ENCODE peak calls at places on chromosomes 3 and 15, in nine cellular contexts. One of them, this sample, is unnamed.

GRCh38 chr15:47194718-47195117 is 522.6 kb upstream of the SEMA6D start:
- DNase-seq in adrenal gland: no peak
- DNase-seq in transverse colon: no peak
- DNase-seq in HepG2: peak
- DNase-seq in ovary: no peak
- DNase-seq in uterus: no peak
- DNase-seq in right lobe of liver: no peak
- DNase-seq in body of pancreas: no peak
- DNase-seq in Peyer's patch: no peak
- DNase-seq in this sample: no peak

GRCh38 chr15:33310481-33311311 is at the start of gene RYR3:
- DNase-seq in adrenal gland: no peak
- DNase-seq in transverse colon: no peak
- DNase-seq in HepG2: no peak
- DNase-seq in ovary: no peak
- DNase-seq in uterus: peak
- DNase-seq in right lobe of liver: no peak
- DNase-seq in body of pancreas: no peak
- DNase-seq in Peyer's patch: no peak
- DNase-seq in this sample: no peak

GRCh38 chr3:184582583-184582982 is 21.0 kb downstream of the EPHB3 start:
- DNase-seq in adrenal gland: peak
- DNase-seq in transverse colon: no peak
- DNase-seq in HepG2: no peak
- DNase-seq in ovary: peak
- DNase-seq in uterus: no peak
- DNase-seq in right lobe of liver: no peak
- DNase-seq in body of pancreas: no peak
- DNase-seq in Peyer's patch: no peak
- DNase-seq in this sample: no peak

GRCh38 chr3:15339786-15340215 is 7.4 kb upstream of the SH3BP5 start:
- DNase-seq in adrenal gland: no peak
- DNase-seq in transverse colon: no peak
- DNase-seq in HepG2: no peak
- DNase-seq in ovary: no peak
- DNase-seq in uterus: no peak
- DNase-seq in right lobe of liver: no peak
- DNase-seq in body of pancreas: no peak
- DNase-seq in Peyer's patch: no peak
- DNase-seq in this sample: no peak

GRCh38 chr15:40893019-40893723 is 1.1 kb upstream of the VPS18 start:
- DNase-seq in adrenal gland: peak
- DNase-seq in transverse colon: no peak
- DNase-seq in HepG2: no peak
- DNase-seq in ovary: peak
- DNase-seq in uterus: no peak
- DNase-seq in right lobe of liver: no peak
- DNase-seq in body of pancreas: no peak
- DNase-seq in Peyer's patch: no peak
- DNase-seq in this sample: no peak

GRCh38 chr15:34109775-34110663 is 8.1 kb downstream of the PGBD4 start:
- DNase-seq in adrenal gland: no peak
- DNase-seq in transverse colon: no peak
- DNase-seq in HepG2: peak
- DNase-seq in ovary: no peak
- DNase-seq in uterus: no peak
- DNase-seq in right lobe of liver: no peak
- DNase-seq in body of pancreas: no peak
- DNase-seq in Peyer's patch: no peak
- DNase-seq in this sample: no peak

GRCh38 chr3:84965141-84965540 is 6.4 kb downstream of the CADM2 start:
- DNase-seq in adrenal gland: no peak
- DNase-seq in transverse colon: no peak
- DNase-seq in HepG2: peak
- DNase-seq in ovary: no peak
- DNase-seq in uterus: no peak
- DNase-seq in right lobe of liver: no peak
- DNase-seq in body of pancreas: no peak
- DNase-seq in Peyer's patch: no peak
- DNase-seq in this sample: no peak

GRCh38 chr3:155190686-155191085 is 102.8 kb downstream of the STRIT1 start:
- DNase-seq in adrenal gland: no peak
- DNase-seq in transverse colon: no peak
- DNase-seq in HepG2: no peak
- DNase-seq in ovary: no peak
- DNase-seq in uterus: no peak
- DNase-seq in right lobe of liver: no peak
- DNase-seq in body of pancreas: no peak
- DNase-seq in Peyer's patch: no peak
- DNase-seq in this sample: no peak

DNA sequence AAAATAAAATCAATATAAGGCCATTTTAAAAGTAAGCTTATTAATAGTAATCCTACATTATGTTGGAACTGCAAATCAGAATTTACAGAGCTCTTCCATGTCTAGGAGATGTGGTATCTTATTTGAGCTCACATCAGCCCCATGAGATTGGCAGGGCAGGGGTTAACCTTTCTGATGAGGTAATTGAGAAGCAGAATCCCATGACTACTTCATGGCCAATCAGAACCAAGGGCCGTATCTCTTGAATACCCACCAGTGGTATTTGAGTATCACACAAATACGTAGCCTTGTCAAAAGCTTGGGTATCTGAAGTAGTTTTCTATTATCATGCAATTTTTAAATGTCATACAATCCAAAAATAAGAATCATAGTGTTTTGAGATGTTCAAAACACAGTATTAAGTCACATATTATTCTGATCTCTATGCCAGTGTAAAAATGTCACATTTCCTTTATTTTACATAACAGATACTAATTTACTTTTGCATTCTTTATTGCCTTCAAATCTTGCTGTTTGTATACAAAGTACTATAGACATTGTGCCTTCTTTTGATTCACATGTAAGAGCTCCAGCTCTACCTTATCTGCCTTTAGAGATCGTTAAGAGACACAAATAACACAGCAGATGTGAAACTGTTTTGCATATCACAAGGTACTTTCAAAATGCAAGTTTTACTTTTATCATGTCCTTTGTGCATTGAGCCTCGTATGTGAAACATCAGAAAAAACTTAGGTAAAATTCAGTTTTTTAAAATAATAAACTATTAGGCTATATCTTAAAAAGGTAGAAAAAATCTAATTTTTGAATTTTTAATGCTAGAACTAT is 251.7 kb upstream of the GOLGA6L4 start:
- DNase-seq in adrenal gland: no peak
- DNase-seq in transverse colon: no peak
- DNase-seq in HepG2: no peak
- DNase-seq in ovary: no peak
- DNase-seq in uterus: no peak
- DNase-seq in right lobe of liver: no peak
- DNase-seq in body of pancreas: no peak
- DNase-seq in Peyer's patch: no peak
- DNase-seq in this sample: no peak
- H3K27ac ChIP-seq in adrenal gland: no peak
- H3K27ac ChIP-seq in transverse colon: no peak
- H3K27ac ChIP-seq in HepG2: no peak
- H3K27ac ChIP-seq in ovary: peak
- H3K27ac ChIP-seq in uterus: peak
- H3K27ac ChIP-seq in right lobe of liver: no peak
- H3K27ac ChIP-seq in body of pancreas: no peak
- H3K27ac ChIP-seq in Peyer's patch: peak
- H3K27ac ChIP-seq in this sample: no peak

DNA sequence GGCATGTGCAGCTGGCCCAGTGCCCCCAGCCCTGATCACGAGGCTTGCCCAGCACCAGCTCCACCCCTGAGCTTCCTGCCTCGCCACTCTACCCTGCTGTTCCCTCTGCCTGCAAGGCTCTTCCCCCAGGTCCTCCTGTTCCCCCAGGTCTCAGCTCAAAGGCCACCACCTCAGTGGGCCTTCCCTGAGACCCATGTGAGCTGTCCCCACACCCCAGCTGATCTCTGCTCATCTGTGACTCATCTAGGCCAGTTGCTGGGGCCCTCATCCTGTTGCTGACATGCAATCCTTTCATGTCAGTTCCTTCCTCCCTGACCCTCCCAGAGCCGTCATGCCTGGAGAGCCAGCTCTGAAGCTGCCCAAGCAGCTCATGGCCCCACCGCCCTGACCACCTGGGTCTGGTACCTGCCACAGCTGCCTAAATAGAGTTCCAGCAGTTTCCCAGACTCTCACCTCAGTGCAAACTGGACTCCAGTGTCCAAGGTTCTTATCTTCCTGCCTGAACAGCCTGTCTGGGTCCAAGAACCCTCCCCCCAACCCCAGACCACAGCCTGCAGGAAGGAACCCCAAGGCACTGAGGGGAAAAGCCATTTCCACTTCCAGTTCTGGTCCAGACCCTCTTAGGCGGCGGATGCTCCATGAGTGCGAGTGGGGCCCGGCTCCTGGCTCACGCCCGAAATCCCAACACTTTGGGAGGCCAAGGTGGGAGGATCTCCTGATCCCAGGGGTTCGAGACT is 116.6 kb upstream of the IQSEC1 start:
- DNase-seq in adrenal gland: peak
- DNase-seq in transverse colon: no peak
- DNase-seq in HepG2: peak
- DNase-seq in ovary: no peak
- DNase-seq in uterus: no peak
- DNase-seq in right lobe of liver: peak
- DNase-seq in body of pancreas: peak
- DNase-seq in Peyer's patch: peak
- DNase-seq in this sample: peak
- TF ChIP-seq POLR2A in adrenal gland: no peak
- TF ChIP-seq POLR2A in transverse colon: no peak
- TF ChIP-seq POLR2A in HepG2: no peak
- TF ChIP-seq POLR2A in ovary: no peak
- TF ChIP-seq POLR2A in uterus: no peak
- TF ChIP-seq POLR2A in right lobe of liver: no peak
- TF ChIP-seq POLR2A in body of pancreas: no peak
- TF ChIP-seq POLR2A in Peyer's patch: no peak
- TF ChIP-seq POLR2A in this sample: no peak

GRCh38 chr15:31470756-31471155 is 144.1 kb downstream of the KLF13 start:
- DNase-seq in adrenal gland: no peak
- DNase-seq in transverse colon: no peak
- DNase-seq in HepG2: no peak
- DNase-seq in ovary: no peak
- DNase-seq in uterus: no peak
- DNase-seq in right lobe of liver: no peak
- DNase-seq in body of pancreas: no peak
- DNase-seq in Peyer's patch: no peak
- DNase-seq in this sample: no peak

GRCh38 chr15:31471731-31472430 is 145.2 kb downstream of the KLF13 start:
- DNase-seq in adrenal gland: peak
- DNase-seq in transverse colon: no peak
- DNase-seq in HepG2: no peak
- DNase-seq in ovary: no peak
- DNase-seq in uterus: no peak
- DNase-seq in right lobe of liver: no peak
- DNase-seq in body of pancreas: no peak
- DNase-seq in Peyer's patch: no peak
- DNase-seq in this sample: no peak

GRCh38 chr15:31474059-31474868 is 147.6 kb downstream of the KLF13 start:
- DNase-seq in adrenal gland: peak
- DNase-seq in transverse colon: no peak
- DNase-seq in HepG2: no peak
- DNase-seq in ovary: no peak
- DNase-seq in uterus: no peak
- DNase-seq in right lobe of liver: no peak
- DNase-seq in body of pancreas: no peak
- DNase-seq in Peyer's patch: no peak
- DNase-seq in this sample: no peak

GRCh38 chr15:31473384-31474058 is 146.9 kb downstream of the KLF13 start:
- DNase-seq in adrenal gland: peak
- DNase-seq in transverse colon: no peak
- DNase-seq in HepG2: no peak
- DNase-seq in ovary: no peak
- DNase-seq in uterus: no peak
- DNase-seq in right lobe of liver: no peak
- DNase-seq in body of pancreas: no peak
- DNase-seq in Peyer's patch: no peak
- DNase-seq in this sample: no peak

DNA sequence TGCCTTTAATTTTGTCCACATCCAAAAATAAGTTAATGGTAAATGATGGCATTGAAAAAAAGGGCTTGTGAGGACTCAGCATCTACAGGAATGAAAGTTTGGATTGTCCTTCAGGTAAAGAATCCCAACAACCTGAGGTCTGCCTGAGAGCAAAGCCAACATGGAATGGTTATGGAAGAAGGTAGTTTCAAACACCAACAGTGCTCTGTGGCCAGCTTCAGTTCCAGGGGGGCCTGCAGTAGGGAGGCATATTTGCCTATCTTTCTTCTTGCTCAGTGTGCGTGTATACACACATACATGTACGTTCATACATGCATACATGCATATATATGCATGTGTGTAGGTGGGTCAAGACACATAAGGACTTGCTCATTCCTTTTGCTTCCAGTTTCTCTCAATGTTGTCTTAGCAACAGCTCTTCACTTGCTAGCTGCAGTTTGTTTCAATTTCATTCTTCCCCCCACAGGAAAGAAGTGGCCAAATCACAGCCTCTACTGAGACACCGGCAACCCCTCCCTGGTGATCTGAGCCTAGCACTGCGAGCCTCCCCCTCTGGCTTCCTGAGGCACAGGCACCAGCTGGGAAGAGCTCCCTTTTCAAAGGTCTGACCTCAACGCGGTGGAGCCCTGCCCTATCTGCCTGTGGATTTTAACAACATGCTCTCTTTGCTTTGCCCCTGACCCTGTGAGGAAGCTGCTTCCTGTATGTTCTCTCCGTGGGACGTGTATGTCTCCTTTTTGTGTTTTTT is 146.2 kb downstream of the KLF13 start:
- DNase-seq in adrenal gland: peak
- DNase-seq in transverse colon: peak
- DNase-seq in HepG2: no peak
- DNase-seq in ovary: no peak
- DNase-seq in uterus: no peak
- DNase-seq in right lobe of liver: no peak
- DNase-seq in body of pancreas: no peak
- DNase-seq in Peyer's patch: no peak
- DNase-seq in this sample: no peak
- H3K27ac ChIP-seq in adrenal gland: peak
- H3K27ac ChIP-seq in transverse colon: peak
- H3K27ac ChIP-seq in HepG2: no peak
- H3K27ac ChIP-seq in ovary: no peak
- H3K27ac ChIP-seq in uterus: peak
- H3K27ac ChIP-seq in right lobe of liver: no peak
- H3K27ac ChIP-seq in body of pancreas: no peak
- H3K27ac ChIP-seq in Peyer's patch: peak
- H3K27ac ChIP-seq in this sample: no peak

GRCh38 chr3:147890114-147890513 is 480.9 kb downstream of the ZIC1 start:
- DNase-seq in adrenal gland: no peak
- DNase-seq in transverse colon: no peak
- DNase-seq in HepG2: no peak
- DNase-seq in ovary: no peak
- DNase-seq in uterus: no peak
- DNase-seq in right lobe of liver: no peak
- DNase-seq in body of pancreas: no peak
- DNase-seq in Peyer's patch: no peak
- DNase-seq in this sample: no peak

DNA sequence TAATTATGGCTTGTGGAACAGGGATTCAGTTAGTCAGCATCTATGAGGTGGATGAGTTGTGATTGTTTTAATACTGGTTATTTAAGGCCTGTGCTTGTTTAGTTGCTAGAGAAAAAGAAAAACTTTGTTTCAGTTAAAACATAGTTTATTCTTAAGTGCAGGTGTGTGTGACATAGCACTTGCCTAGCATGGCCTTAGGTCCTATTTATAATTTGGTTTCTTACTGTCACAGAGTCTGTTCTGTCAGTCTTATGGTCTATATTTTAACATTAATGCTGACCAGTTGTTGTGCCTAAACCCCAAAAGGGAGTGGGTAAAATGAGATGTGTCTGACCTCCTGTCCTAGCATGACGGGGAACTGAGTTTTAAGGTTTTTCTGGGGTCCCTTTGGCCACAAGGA is 486.3 kb downstream of the ZIC1 start:
- DNase-seq in adrenal gland: no peak
- DNase-seq in transverse colon: no peak
- DNase-seq in HepG2: no peak
- DNase-seq in ovary: no peak
- DNase-seq in uterus: no peak
- DNase-seq in right lobe of liver: no peak
- DNase-seq in body of pancreas: no peak
- DNase-seq in Peyer's patch: no peak
- DNase-seq in this sample: no peak
- TF ChIP-seq POLR2A in adrenal gland: no peak
- TF ChIP-seq POLR2A in transverse colon: no peak
- TF ChIP-seq POLR2A in HepG2: no peak
- TF ChIP-seq POLR2A in ovary: no peak
- TF ChIP-seq POLR2A in uterus: no peak
- TF ChIP-seq POLR2A in right lobe of liver: no peak
- TF ChIP-seq POLR2A in body of pancreas: no peak
- TF ChIP-seq POLR2A in Peyer's patch: no peak
- TF ChIP-seq POLR2A in this sample: no peak

This sample was measured in breast epithelium.